ENCODE peak calls at places on chromosomes 3 and 15, in ten cellular contexts. One of them, this sample, is unnamed.

GRCh38 chr3:123186695-123187094 is 15.0 kb upstream of the SEC22A start:
- DNase-seq in heart left ventricle: no peak
- DNase-seq in breast epithelium: no peak
- DNase-seq in uterus: no peak
- DNase-seq in adrenal gland: no peak
- DNase-seq in sigmoid colon: no peak
- DNase-seq in A549: no peak
- DNase-seq in ovary: no peak
- DNase-seq in IMR-90: no peak
- DNase-seq in stomach: no peak
- DNase-seq in this sample: no peak

GRCh38 chr3:10926831-10927521 is 65.6 kb upstream of the SLC6A1 start:
- DNase-seq in heart left ventricle: no peak
- DNase-seq in breast epithelium: peak
- DNase-seq in uterus: no peak
- DNase-seq in adrenal gland: peak
- DNase-seq in sigmoid colon: no peak
- DNase-seq in A549: no peak
- DNase-seq in ovary: no peak
- DNase-seq in IMR-90: no peak
- DNase-seq in stomach: no peak
- DNase-seq in this sample: no peak

GRCh38 chr3:185663929-185664328 is 77.8 kb downstream of the SENP2 start:
- DNase-seq in heart left ventricle: no peak
- DNase-seq in breast epithelium: no peak
- DNase-seq in uterus: no peak
- DNase-seq in adrenal gland: no peak
- DNase-seq in sigmoid colon: no peak
- DNase-seq in A549: no peak
- DNase-seq in ovary: no peak
- DNase-seq in IMR-90: no peak
- DNase-seq in stomach: no peak
- DNase-seq in this sample: no peak

GRCh38 chr3:100875239-100875638 is 118.0 kb downstream of the ABI3BP start:
- DNase-seq in heart left ventricle: peak
- DNase-seq in breast epithelium: no peak
- DNase-seq in uterus: peak
- DNase-seq in adrenal gland: peak
- DNase-seq in sigmoid colon: no peak
- DNase-seq in A549: no peak
- DNase-seq in ovary: peak
- DNase-seq in IMR-90: peak
- DNase-seq in stomach: peak
- DNase-seq in this sample: peak

GRCh38 chr15:65888998-65889397 is 19.7 kb downstream of the RAB11A start:
- DNase-seq in heart left ventricle: no peak
- DNase-seq in breast epithelium: no peak
- DNase-seq in uterus: no peak
- DNase-seq in adrenal gland: no peak
- DNase-seq in sigmoid colon: no peak
- DNase-seq in A549: no peak
- DNase-seq in ovary: no peak
- DNase-seq in IMR-90: no peak
- DNase-seq in stomach: no peak
- DNase-seq in this sample: no peak

GRCh38 chr15:60115579-60116415 is 111.7 kb downstream of the FOXB1 start:
- DNase-seq in heart left ventricle: no peak
- DNase-seq in breast epithelium: no peak
- DNase-seq in uterus: no peak
- DNase-seq in adrenal gland: no peak
- DNase-seq in sigmoid colon: no peak
- DNase-seq in A549: no peak
- DNase-seq in ovary: no peak
- DNase-seq in IMR-90: peak
- DNase-seq in stomach: no peak
- DNase-seq in this sample: no peak

GRCh38 chr15:74127255-74127953 is 3.0 kb upstream of the ISLR2 start:
- DNase-seq in heart left ventricle: peak
- DNase-seq in breast epithelium: peak
- DNase-seq in uterus: peak
- DNase-seq in adrenal gland: peak
- DNase-seq in sigmoid colon: peak
- DNase-seq in A549: peak
- DNase-seq in ovary: peak
- DNase-seq in IMR-90: peak
- DNase-seq in stomach: peak
- DNase-seq in this sample: peak

GRCh38 chr3:184752361-184752760 is 40.5 kb upstream of the MAGEF1 start:
- DNase-seq in heart left ventricle: no peak
- DNase-seq in breast epithelium: no peak
- DNase-seq in uterus: no peak
- DNase-seq in adrenal gland: no peak
- DNase-seq in sigmoid colon: no peak
- DNase-seq in A549: no peak
- DNase-seq in ovary: no peak
- DNase-seq in IMR-90: no peak
- DNase-seq in stomach: no peak
- DNase-seq in this sample: no peak

GRCh38 chr15:46077220-46077619 is 442.4 kb downstream of the SQOR start:
- DNase-seq in heart left ventricle: no peak
- DNase-seq in breast epithelium: no peak
- DNase-seq in uterus: no peak
- DNase-seq in adrenal gland: no peak
- DNase-seq in sigmoid colon: no peak
- DNase-seq in A549: no peak
- DNase-seq in ovary: no peak
- DNase-seq in IMR-90: no peak
- DNase-seq in stomach: no peak
- DNase-seq in this sample: no peak

GRCh38 chr3:67550541-67550940 is 103.9 kb downstream of the SUCLG2 start:
- DNase-seq in heart left ventricle: no peak
- DNase-seq in breast epithelium: no peak
- DNase-seq in uterus: no peak
- DNase-seq in adrenal gland: no peak
- DNase-seq in sigmoid colon: no peak
- DNase-seq in A549: no peak
- DNase-seq in ovary: no peak
- DNase-seq in IMR-90: no peak
- DNase-seq in stomach: no peak
- DNase-seq in this sample: no peak

GRCh38 chr15:84586641-84587160 is 14.1 kb upstream of the ZSCAN2 start:
- DNase-seq in heart left ventricle: no peak
- DNase-seq in breast epithelium: no peak
- DNase-seq in uterus: no peak
- DNase-seq in adrenal gland: no peak
- DNase-seq in sigmoid colon: no peak
- DNase-seq in A549: no peak
- DNase-seq in ovary: no peak
- DNase-seq in IMR-90: peak
- DNase-seq in stomach: no peak
- DNase-seq in this sample: no peak

GRCh38 chr3:125110016-125110875 is 54.4 kb upstream of the HEG1 start:
- DNase-seq in heart left ventricle: no peak
- DNase-seq in breast epithelium: no peak
- DNase-seq in uterus: no peak
- DNase-seq in adrenal gland: no peak
- DNase-seq in sigmoid colon: no peak
- DNase-seq in A549: no peak
- DNase-seq in ovary: no peak
- DNase-seq in IMR-90: peak
- DNase-seq in stomach: no peak
- DNase-seq in this sample: no peak

DNA sequence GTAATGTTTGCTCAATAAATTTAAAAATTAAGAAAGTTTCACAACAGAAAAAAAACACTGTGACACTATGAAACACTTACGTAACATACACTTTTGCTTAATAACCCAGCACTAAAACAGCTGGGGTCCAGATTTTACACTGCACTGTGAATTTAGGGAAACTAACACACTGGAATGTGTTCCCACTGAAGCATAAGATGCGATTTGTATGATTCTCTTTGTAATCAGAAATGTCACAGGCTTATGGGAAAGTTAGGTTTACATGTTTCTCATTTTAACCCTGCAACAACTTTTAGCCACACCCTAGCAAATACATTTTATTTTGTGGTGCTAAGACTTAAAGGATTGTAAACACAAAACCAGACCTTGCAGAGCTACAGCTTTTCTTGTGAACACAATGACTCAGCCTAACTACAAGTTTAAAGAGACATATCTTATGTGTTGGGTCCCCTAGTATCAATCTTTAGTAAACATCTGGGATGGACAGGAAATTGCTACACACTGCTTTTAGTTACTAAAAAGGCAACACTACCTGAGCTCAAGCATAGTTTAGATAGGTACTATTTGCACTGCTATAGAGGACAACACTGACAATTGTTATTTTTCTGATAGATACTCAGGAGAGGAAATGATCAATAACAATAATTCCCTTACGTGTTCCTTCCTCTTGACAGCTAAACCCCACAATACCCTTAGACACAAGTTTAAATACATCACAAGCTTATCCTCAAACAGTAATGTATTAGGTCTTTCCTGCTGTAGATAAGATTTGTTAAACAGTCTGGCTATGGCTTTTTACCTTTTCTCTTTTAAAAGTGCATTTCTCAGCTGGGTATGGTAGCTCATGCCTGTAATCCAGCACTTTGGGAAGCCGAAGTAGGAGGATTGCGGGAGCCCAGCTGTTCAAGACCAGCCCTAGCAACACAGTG is 3.8 kb downstream of the PLD1 start:
- DNase-seq in heart left ventricle: no peak
- DNase-seq in breast epithelium: no peak
- DNase-seq in uterus: no peak
- DNase-seq in adrenal gland: no peak
- DNase-seq in sigmoid colon: no peak
- DNase-seq in A549: peak
- DNase-seq in ovary: no peak
- DNase-seq in IMR-90: peak
- DNase-seq in stomach: no peak
- DNase-seq in this sample: no peak
- TF ChIP-seq POLR2A in heart left ventricle: no peak
- TF ChIP-seq POLR2A in breast epithelium: no peak
- TF ChIP-seq POLR2A in uterus: no peak
- TF ChIP-seq POLR2A in adrenal gland: no peak
- TF ChIP-seq POLR2A in sigmoid colon: no peak
- TF ChIP-seq POLR2A in A549: no peak
- TF ChIP-seq POLR2A in ovary: no peak
- TF ChIP-seq POLR2A in IMR-90: no peak
- TF ChIP-seq POLR2A in stomach: no peak
- TF ChIP-seq POLR2A in this sample: no peak

DNA sequence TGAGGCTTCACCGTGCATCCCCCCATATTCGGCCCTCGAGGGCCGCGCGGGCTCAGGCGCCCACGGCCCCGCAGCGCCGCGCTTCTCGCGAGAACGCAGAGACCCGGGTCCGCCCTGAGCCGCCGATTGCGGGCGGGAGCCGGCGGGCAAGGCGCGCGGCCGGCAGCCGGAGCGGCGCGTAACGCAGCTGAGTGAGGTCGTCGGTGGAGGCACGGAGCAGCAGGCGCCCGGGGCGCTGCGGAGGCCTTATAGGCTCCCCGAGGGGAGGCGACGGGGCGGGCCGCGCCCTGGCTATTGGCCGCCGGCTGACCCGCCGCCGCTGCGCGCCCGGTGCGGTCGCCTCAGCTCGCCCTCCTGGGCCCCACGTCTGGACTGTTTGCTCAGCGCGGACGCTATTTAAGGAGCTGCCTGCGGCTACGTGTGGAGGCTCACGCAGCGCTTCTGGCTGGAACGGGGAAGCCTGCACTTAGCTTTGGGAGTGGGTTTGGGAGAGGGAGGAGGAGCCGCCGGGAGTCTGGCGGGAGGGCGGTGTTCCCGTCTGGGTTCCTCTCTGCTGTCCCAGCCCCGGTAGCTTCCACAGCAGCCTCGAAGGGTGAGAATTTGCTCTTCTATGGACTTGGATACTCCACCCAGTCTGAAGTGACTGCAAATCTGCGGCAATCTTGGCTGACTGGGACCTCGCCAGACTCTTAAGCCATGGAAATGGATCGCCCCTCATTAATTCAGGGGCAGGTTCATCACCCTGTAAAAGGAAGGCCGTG is at the start of gene PLOD2:
- DNase-seq in heart left ventricle: peak
- DNase-seq in breast epithelium: peak
- DNase-seq in uterus: peak
- DNase-seq in adrenal gland: peak
- DNase-seq in sigmoid colon: peak
- DNase-seq in A549: peak
- DNase-seq in ovary: peak
- DNase-seq in IMR-90: peak
- DNase-seq in stomach: peak
- DNase-seq in this sample: peak
- H3K27ac ChIP-seq in heart left ventricle: peak
- H3K27ac ChIP-seq in breast epithelium: peak
- H3K27ac ChIP-seq in uterus: peak
- H3K27ac ChIP-seq in adrenal gland: peak
- H3K27ac ChIP-seq in sigmoid colon: peak
- H3K27ac ChIP-seq in A549: peak
- H3K27ac ChIP-seq in ovary: peak
- H3K27ac ChIP-seq in IMR-90: peak
- H3K27ac ChIP-seq in stomach: peak
- H3K27ac ChIP-seq in this sample: peak

DNA sequence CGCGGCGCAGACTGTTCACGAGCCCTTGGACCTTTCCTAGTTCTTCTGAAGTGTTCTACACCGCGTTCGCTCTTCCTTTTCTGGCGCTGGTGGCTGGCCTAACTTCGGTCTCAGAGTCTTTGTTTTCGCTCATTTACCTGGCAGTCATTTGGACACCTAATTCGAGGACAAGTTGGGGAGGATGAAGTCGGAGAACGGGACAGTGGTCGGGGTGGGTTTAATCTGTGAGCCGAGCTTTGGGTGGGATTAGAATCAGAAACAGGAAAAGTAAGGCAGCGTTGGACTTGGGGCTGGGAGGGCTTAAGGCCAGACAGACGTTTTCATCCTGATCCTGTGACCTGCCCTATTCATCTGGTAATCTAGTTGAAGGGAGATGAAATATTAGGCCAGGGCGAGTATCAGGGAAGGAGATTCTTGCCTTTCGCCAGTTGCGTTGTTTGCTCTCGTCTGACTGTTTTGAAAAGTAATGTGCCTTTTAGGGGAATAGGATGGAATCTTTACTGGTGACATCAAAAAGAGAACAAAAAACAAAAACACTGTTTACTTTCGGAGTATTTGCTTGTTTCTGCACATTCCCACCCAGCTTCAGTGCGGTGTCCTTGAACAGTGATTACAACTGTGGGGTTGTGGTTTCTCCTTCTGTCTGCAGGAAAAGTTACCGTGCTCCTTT is 1.9 kb downstream of the DIPK2A start:
- DNase-seq in heart left ventricle: peak
- DNase-seq in breast epithelium: no peak
- DNase-seq in uterus: no peak
- DNase-seq in adrenal gland: peak
- DNase-seq in sigmoid colon: no peak
- DNase-seq in A549: peak
- DNase-seq in ovary: no peak
- DNase-seq in IMR-90: peak
- DNase-seq in stomach: no peak
- DNase-seq in this sample: peak
- TF ChIP-seq POLR2A in heart left ventricle: no peak
- TF ChIP-seq POLR2A in breast epithelium: no peak
- TF ChIP-seq POLR2A in uterus: no peak
- TF ChIP-seq POLR2A in adrenal gland: peak
- TF ChIP-seq POLR2A in sigmoid colon: no peak
- TF ChIP-seq POLR2A in A549: no peak
- TF ChIP-seq POLR2A in ovary: no peak
- TF ChIP-seq POLR2A in IMR-90: no peak
- TF ChIP-seq POLR2A in stomach: no peak
- TF ChIP-seq POLR2A in this sample: no peak

GRCh38 chr3:48435223-48435595 is 4.7 kb downstream of the CCDC51 start:
- DNase-seq in heart left ventricle: no peak
- DNase-seq in breast epithelium: no peak
- DNase-seq in uterus: no peak
- DNase-seq in adrenal gland: no peak
- DNase-seq in sigmoid colon: peak
- DNase-seq in A549: no peak
- DNase-seq in ovary: peak
- DNase-seq in IMR-90: no peak
- DNase-seq in stomach: no peak
- DNase-seq in this sample: no peak
- H3K27ac ChIP-seq in heart left ventricle: no peak
- H3K27ac ChIP-seq in breast epithelium: peak
- H3K27ac ChIP-seq in uterus: peak
- H3K27ac ChIP-seq in adrenal gland: no peak
- H3K27ac ChIP-seq in sigmoid colon: peak
- H3K27ac ChIP-seq in A549: no peak
- H3K27ac ChIP-seq in ovary: no peak
- H3K27ac ChIP-seq in IMR-90: no peak
- H3K27ac ChIP-seq in stomach: peak
- H3K27ac ChIP-seq in this sample: peak

This sample was measured in prostate gland.